ENCODE peak calls at places on chromosomes 2 and 18, in eight cellular contexts. I is stimulated activated CD4-positive, alpha-beta T cell treated with anti-CD3 and anti-CD28 coated beads, Interleukin-1b, Interleukin-23, amount 100 ng/mL, for 1 hour; W is fibroblast of lung; L is immature natural killer cell; C is activated T-cell treated with anti-CD3 and anti-CD28 coated beads for 1 hour; T is renal cortical epithelial cell; O is RWPE1; H is HCT116. G is an unnamed sample.

GRCh38 chr2:134906726-134907125 is 11.9 kb upstream of the CCNT2 start:
- DNase-seq in C (no peak), O (no peak), T (no peak), W (no peak), I (no peak), H (no peak), L (no peak), G (no peak)

GRCh38 chr2:42054657-42055430 is 7.0 kb downstream of the PKDCC start:
- DNase-seq in C (no peak), O (no peak), T (no peak), W (no peak), H (peak), L (no peak), I (no peak), G (no peak)

GRCh38 chr2:172813314-172813888 is 77.8 kb downstream of the RAPGEF4 start:
- DNase-seq in H (no peak), W (peak), T (peak), L (no peak), C (no peak), O (peak), I (no peak), G (no peak)

GRCh38 chr18:21598726-21599584 is 1.5 kb downstream of the ESCO1 start:
- DNase-seq in H (peak), L (no peak), T (peak), O (no peak), I (no peak), C (no peak), W (no peak), G (no peak)

GRCh38 chr2:206570199-206570598 is 72.1 kb upstream of the FAM237A start:
- DNase-seq in H (no peak), I (no peak), O (no peak), C (no peak), T (no peak), W (no peak), L (no peak), G (no peak)

GRCh38 chr2:223123859-223124610 is 72.0 kb downstream of the KCNE4 start:
- DNase-seq in L (no peak), W (no peak), T (no peak), H (no peak), C (no peak), I (no peak), O (no peak), G (no peak)

GRCh38 chr2:47072728-47073191 is 82.3 kb downstream of the STPG4 start:
- DNase-seq in T (no peak), W (no peak), C (no peak), I (no peak), L (peak), H (no peak), O (no peak), G (no peak)

GRCh38 chr2:166593403-166593802 is 99.4 kb upstream of the SCN7A start:
- DNase-seq in L (no peak), O (no peak), W (peak), H (no peak), C (no peak), T (no peak), I (no peak), G (no peak)

GRCh38 chr2:163467206-163467605 is 268.6 kb downstream of the FIGN start:
- DNase-seq in L (no peak), H (no peak), O (no peak), W (peak), I (no peak), C (no peak), T (no peak), G (no peak)

GRCh38 chr18:59272221-59272888 is 899 bp downstream of the RAX start:
- DNase-seq in L (no peak), H (no peak), I (no peak), T (no peak), O (no peak), W (no peak), C (no peak), G (no peak)

GRCh38 chr18:63213331-63213900 is 106.2 kb downstream of the BCL2 start:
- DNase-seq in W (no peak), I (no peak), T (no peak), O (no peak), C (no peak), L (no peak), H (no peak), G (no peak)

GRCh38 chr2:9803023-9803805 is 40.1 kb upstream of the TAF1B start:
- DNase-seq in O (peak), I (no peak), C (no peak), T (no peak), L (no peak), H (no peak), W (peak), G (no peak)

GRCh38 chr18:13573750-13574149 is 152.6 kb downstream of the FAM210A start:
- DNase-seq in H (no peak), W (no peak), L (no peak), T (no peak), O (no peak), I (no peak), C (no peak), G (no peak)

GRCh38 chr2:20292984-20293383 is 57.7 kb downstream of the PUM2 start:
- DNase-seq in L (no peak), T (no peak), I (no peak), O (no peak), C (no peak), W (no peak), H (no peak), G (no peak)

GRCh38 chr18:45245036-45245638 is 370.1 kb upstream of the SLC14A2 start:
- DNase-seq in O (no peak), W (peak), I (no peak), C (no peak), H (no peak), L (no peak), T (no peak), G (no peak)

GRCh38 chr2:216572582-216573578 is 60.3 kb upstream of the IGFBP2 start:
- DNase-seq in T (no peak), H (peak), W (peak), C (no peak), L (no peak), I (no peak), O (no peak), G (no peak)